ENCODE peak calls at places on chromosomes 4 and X, in four cellular contexts. I, Z, V and J are unnamed samples.

GRCh38 chr4:10093801-10094552 is 22.6 kb downstream of the WDR1 start:
- DNase-seq in I (no peak), V (peak; percentile 71), Z (no peak), J (no peak)

GRCh38 chr4:15587649-15588048 is 67.5 kb downstream of the FBXL5 start:
- DNase-seq in V (no peak), Z (no peak), I (no peak), J (no peak)

GRCh38 chr4:167221074-167221473 is 13.2 kb downstream of the SPOCK3 start:
- DNase-seq in V (no peak), Z (no peak), I (no peak), J (no peak)

GRCh38 chr4:15457401-15458201 is 12.1 kb upstream of the CC2D2A start:
- DNase-seq in I (no peak), V (no peak), Z (no peak), J (no peak)

GRCh38 chr4:151276787-151277557 is at the start of gene PRSS48:
- DNase-seq in I (no peak), V (peak; percentile 57), Z (peak; percentile 85), J (no peak)

GRCh38 chrX:40130207-40130606 is 32.4 kb upstream of the BCOR start:
- DNase-seq in I (no peak), Z (no peak), V (no peak), J (no peak)

GRCh38 chrX:28042826-28043564 is 61.7 kb upstream of the DCAF8L1 start:
- DNase-seq in I (no peak), V (no peak), Z (no peak), J (no peak)

GRCh38 chr4:24519649-24520048 is 64.7 kb downstream of the DHX15 start:
- DNase-seq in Z (no peak), V (no peak), I (no peak), J (no peak)

GRCh38 chr4:77264826-77265225 is 107.8 kb downstream of the CCNG2 start:
- DNase-seq in Z (no peak), I (no peak), V (no peak), J (no peak)

GRCh38 chr4:168765726-168766125 is 244.3 kb downstream of the CBR4 start:
- DNase-seq in I (peak; percentile 31), V (no peak), Z (no peak), J (no peak)

GRCh38 chr4:174111350-174111888 is 172.0 kb downstream of the FBXO8 start:
- DNase-seq in I (no peak), Z (no peak), V (no peak), J (no peak)

GRCh38 chrX:17161991-17162390 is 213.0 kb upstream of the NHS start:
- DNase-seq in I (no peak), V (no peak), Z (no peak), J (no peak)

GRCh38 chr4:145525291-145525740 is 43.7 kb downstream of the SMAD1 start:
- DNase-seq in Z (no peak), I (no peak), V (no peak), J (no peak)

GRCh38 chr4:172996571-172997216 is 171.9 kb upstream of the GALNT7 start:
- DNase-seq in I (no peak), V (no peak), Z (no peak), J (no peak)

GRCh38 chr4:80243274-80244018 is 23.0 kb upstream of the FGF5 start:
- DNase-seq in I (no peak), V (no peak), Z (no peak), J (no peak)

GRCh38 chrX:20514358-20514757 is 247.6 kb upstream of the RPS6KA3 start:
- DNase-seq in V (no peak), I (peak; percentile 2), Z (no peak), J (no peak)

GRCh38 chrX:63686878-63687714 is 97.9 kb downstream of the ARHGEF9 start:
- DNase-seq in V (no peak), I (no peak), Z (no peak), J (no peak)

GRCh38 chr4:69782651-69783310 is 22.4 kb upstream of the SULT1B1 start:
- DNase-seq in V (no peak), I (no peak), Z (no peak), J (no peak)

GRCh38 chrX:67777148-67777547 is 233.3 kb downstream of the AR start:
- DNase-seq in I (no peak), Z (no peak), V (no peak), J (no peak)

GRCh38 chrX:53494427-53494826 is 60.3 kb upstream of the HSD17B10 start:
- DNase-seq in Z (no peak), V (no peak), I (no peak), J (no peak)

GRCh38 chr4:77817304-77818076 is 1.7 kb downstream of the CNOT6L start:
- DNase-seq in I (no peak), V (no peak), Z (no peak), J (no peak)

GRCh38 chrX:2445662-2446623 is 54.8 kb downstream of the DHRSX start:
- DNase-seq in Z (no peak), I (no peak), V (peak; percentile 24), J (no peak)

GRCh38 chr4:107380190-107380589 is 339.8 kb downstream of the PAPSS1 start:
- DNase-seq in Z (no peak), V (no peak), I (no peak), J (no peak)

GRCh38 chr4:55613621-55614020 is 21.6 kb upstream of the PDCL2 start:
- DNase-seq in Z (no peak), I (no peak), V (no peak), J (no peak)

GRCh38 chr4:68963389-68963788 is 11.8 kb upstream of the UGT2A3 start:
- DNase-seq in I (no peak), Z (no peak), V (no peak), J (no peak)

GRCh38 chr4:15345134-15345533 is 82.7 kb upstream of the C1QTNF7 start:
- DNase-seq in I (no peak), V (no peak), Z (no peak), J (no peak)

GRCh38 chrX:81779701-81780100 is 577.8 kb downstream of the SH3BGRL start:
- DNase-seq in V (no peak), I (no peak), Z (no peak), J (no peak)

GRCh38 chr4:602559-602942 is 22.8 kb upstream of the PDE6B start:
- DNase-seq in I (no peak), Z (peak; percentile 84), V (peak; percentile 77), J (peak; percentile 54)

GRCh38 chr4:71639380-71639779 is 144.5 kb downstream of the GC start:
- DNase-seq in I (no peak), V (no peak), Z (no peak), J (no peak)

GRCh38 chr4:4460759-4461158 is 73.9 kb downstream of the NSG1 start:
- DNase-seq in V (no peak), Z (no peak), I (no peak), J (no peak)

GRCh38 chrX:65688403-65688881 is 21.0 kb downstream of the MSN start:
- DNase-seq in I (no peak), Z (no peak), V (no peak), J (no peak)

GRCh38 chr4:183540498-183540953 is 35.7 kb downstream of the ING2 start:
- DNase-seq in I (no peak), V (no peak), Z (no peak), J (no peak)

GRCh38 chr4:10160280-10160856 is 43.8 kb upstream of the WDR1 start:
- DNase-seq in I (no peak), V (no peak), Z (no peak), J (no peak)

GRCh38 chr4:173440888-173441287 is 42.0 kb upstream of the SCRG1 start:
- DNase-seq in Z (no peak), I (no peak), V (no peak), J (no peak)

GRCh38 chrX:44898411-44899221 is 25.6 kb downstream of the KDM6A start:
- DNase-seq in Z (no peak), I (no peak), V (no peak), J (no peak)

GRCh38 chrX:136250191-136251041 is 784 bp downstream of the MAP7D3 start:
- DNase-seq in Z (no peak), V (no peak), I (no peak), J (no peak)

GRCh38 chr4:147599764-147600163 is 17.4 kb upstream of the TMEM184C start:
- DNase-seq in Z (no peak), V (no peak), I (no peak), J (no peak)

GRCh38 chr4:2847297-2847871 is 3.7 kb downstream of the ADD1 start:
- DNase-seq in Z (no peak), V (no peak), I (no peak), J (no peak)

GRCh38 chrX:133574716-133575115 is 159.4 kb upstream of the GPC4 start:
- DNase-seq in I (no peak), Z (no peak), V (no peak), J (no peak)
- TF ChIP-seq CTCF in I (no peak), Z (no peak), V (no peak), J (no peak)

GRCh38 chrX:127128282-127128681 is 308.8 kb downstream of the PRR32 start:
- DNase-seq in Z (no peak), V (no peak), I (no peak), J (no peak)
- TF ChIP-seq CTCF in Z (no peak), V (no peak), I (no peak), J (no peak)

GRCh38 chr4:40307627-40308497 is 27.3 kb upstream of the CHRNA9 start:
- DNase-seq in I (no peak), V (no peak), Z (no peak), J (peak; percentile 35)
- TF ChIP-seq CTCF in I (no peak), V (no peak), Z (no peak), J (no peak)

GRCh38 chr4:7192252-7193039 is at the start of gene SORCS2:
- DNase-seq in Z (peak; percentile 74), I (no peak), V (peak; percentile 65), J (peak; percentile 68)
- TF ChIP-seq CTCF in Z (no peak), I (peak; percentile 36), V (peak; percentile 54), J (peak; percentile 66)

GRCh38 chrX:47571896-47572295 is 10.3 kb upstream of the TIMP1 start:
- DNase-seq in Z (no peak), I (no peak), V (no peak), J (no peak)

GRCh38 chrX:47571215-47571614 is 10.2 kb downstream of the ARAF start:
- DNase-seq in Z (no peak), V (no peak), I (no peak), J (no peak)

GRCh38 chrX:47566841-47567240 is 5.8 kb downstream of the ARAF start:
- DNase-seq in V (no peak), I (no peak), Z (no peak), J (no peak)

GRCh38 chrX:47570794-47571193 is 9.8 kb downstream of the ARAF start:
- DNase-seq in Z (no peak), V (no peak), I (no peak), J (no peak)

DNA sequence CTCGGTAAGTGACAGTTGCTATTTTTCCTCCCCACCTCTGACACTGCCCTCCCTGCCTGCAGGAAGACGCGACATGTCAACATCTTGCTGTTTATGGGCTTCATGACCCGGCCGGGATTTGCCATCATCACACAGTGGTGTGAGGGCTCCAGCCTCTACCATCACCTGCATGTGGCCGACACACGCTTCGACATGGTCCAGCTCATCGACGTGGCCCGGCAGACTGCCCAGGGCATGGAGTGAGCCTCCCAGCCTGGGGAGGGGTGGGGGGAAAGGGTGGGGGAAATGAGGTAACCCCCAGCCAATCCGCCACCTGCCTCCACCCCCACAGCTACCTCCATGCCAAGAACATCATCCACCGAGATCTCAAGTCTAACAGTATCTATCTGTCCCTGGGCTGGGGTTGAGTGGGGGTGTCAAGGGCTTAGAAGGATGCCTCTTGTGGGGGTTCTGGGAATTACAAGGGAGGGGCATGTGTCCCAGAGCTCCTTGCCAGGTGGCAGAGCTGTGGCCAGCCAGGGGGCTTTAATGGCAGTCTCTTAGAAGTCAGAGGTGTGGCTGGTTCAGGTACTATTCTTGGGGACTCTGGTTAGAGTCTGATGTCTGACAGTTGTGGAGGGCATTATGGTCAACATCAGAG is 7.8 kb downstream of the ARAF start:
- DNase-seq in V (no peak), I (no peak), Z (no peak), J (no peak)
- TF ChIP-seq CTCF in V (peak; percentile 30), I (peak; percentile 30), Z (peak; percentile 17), J (no peak)